ENCODE peak calls at places on chromosomes 6 and 20, in five cellular contexts. One of them, this sample, is unnamed.

GRCh38 chr6:36986704-36987047 is 680 bp upstream of the MTCH1 start:
- DNase-seq in fibroblast of the aortic adventitia: no peak
- DNase-seq in OCI-LY7: peak; percentile 48
- DNase-seq in spleen: no peak
- DNase-seq in WTC11: no peak
- DNase-seq in this sample: no peak

GRCh38 chr6:17907467-17908229 is 79.8 kb downstream of the KIF13A start:
- DNase-seq in fibroblast of the aortic adventitia: peak; percentile 99
- DNase-seq in OCI-LY7: no peak
- DNase-seq in spleen: peak; percentile 80
- DNase-seq in WTC11: no peak
- DNase-seq in this sample: no peak

GRCh38 chr6:134550604-134551003 is 232.7 kb upstream of the SGK1 start:
- DNase-seq in fibroblast of the aortic adventitia: peak; percentile 81
- DNase-seq in OCI-LY7: no peak
- DNase-seq in spleen: no peak
- DNase-seq in WTC11: no peak
- DNase-seq in this sample: no peak

GRCh38 chr6:163836916-163837660 is 422.6 kb downstream of the QKI start:
- DNase-seq in fibroblast of the aortic adventitia: no peak
- DNase-seq in OCI-LY7: no peak
- DNase-seq in spleen: no peak
- DNase-seq in WTC11: no peak
- DNase-seq in this sample: no peak

GRCh38 chr6:79215233-79215824 is 19.2 kb downstream of the HMGN3 start:
- DNase-seq in fibroblast of the aortic adventitia: peak; percentile 47
- DNase-seq in OCI-LY7: no peak
- DNase-seq in spleen: no peak
- DNase-seq in WTC11: no peak
- DNase-seq in this sample: no peak

GRCh38 chr20:48714764-48715163 is 113.0 kb downstream of the PREX1 start:
- DNase-seq in fibroblast of the aortic adventitia: no peak
- DNase-seq in OCI-LY7: no peak
- DNase-seq in spleen: no peak
- DNase-seq in WTC11: no peak
- DNase-seq in this sample: no peak

GRCh38 chr6:144661101-144661806 is 376.1 kb downstream of the UTRN start:
- DNase-seq in fibroblast of the aortic adventitia: peak; percentile 32
- DNase-seq in OCI-LY7: no peak
- DNase-seq in spleen: no peak
- DNase-seq in WTC11: no peak
- DNase-seq in this sample: no peak

GRCh38 chr6:131769385-131770141 is 38.3 kb upstream of the ENPP1 start:
- DNase-seq in fibroblast of the aortic adventitia: no peak
- DNase-seq in OCI-LY7: no peak
- DNase-seq in spleen: no peak
- DNase-seq in WTC11: no peak
- DNase-seq in this sample: no peak

GRCh38 chr6:130382872-130383490 is 17.2 kb downstream of the TMEM200A start:
- DNase-seq in fibroblast of the aortic adventitia: no peak
- DNase-seq in OCI-LY7: no peak
- DNase-seq in spleen: no peak
- DNase-seq in WTC11: no peak
- DNase-seq in this sample: no peak

GRCh38 chr6:83536034-83536646 is 23.8 kb downstream of the PRSS35 start:
- DNase-seq in fibroblast of the aortic adventitia: peak; percentile 72
- DNase-seq in OCI-LY7: peak; percentile 45
- DNase-seq in spleen: no peak
- DNase-seq in WTC11: peak; percentile 74
- DNase-seq in this sample: no peak

GRCh38 chr6:56899311-56899710 is 55.6 kb upstream of the BEND6 start:
- DNase-seq in fibroblast of the aortic adventitia: peak; percentile 77
- DNase-seq in OCI-LY7: no peak
- DNase-seq in spleen: no peak
- DNase-seq in WTC11: no peak
- DNase-seq in this sample: no peak

GRCh38 chr6:25883991-25884390 is 9.9 kb upstream of the SLC17A3 start:
- DNase-seq in fibroblast of the aortic adventitia: peak; percentile 71
- DNase-seq in OCI-LY7: no peak
- DNase-seq in spleen: no peak
- DNase-seq in WTC11: no peak
- DNase-seq in this sample: no peak

GRCh38 chr6:50850860-50851259 is 32.2 kb downstream of the TFAP2B start:
- DNase-seq in fibroblast of the aortic adventitia: no peak
- DNase-seq in OCI-LY7: no peak
- DNase-seq in spleen: no peak
- DNase-seq in WTC11: peak; percentile 17
- DNase-seq in this sample: no peak

GRCh38 chr6:43853066-43853650 is 83.1 kb downstream of the VEGFA start:
- DNase-seq in fibroblast of the aortic adventitia: no peak
- DNase-seq in OCI-LY7: no peak
- DNase-seq in spleen: no peak
- DNase-seq in WTC11: no peak
- DNase-seq in this sample: no peak

GRCh38 chr6:43395822-43396221 is 26.4 kb upstream of the ZNF318 start:
- DNase-seq in fibroblast of the aortic adventitia: no peak
- DNase-seq in OCI-LY7: no peak
- DNase-seq in spleen: no peak
- DNase-seq in WTC11: no peak
- DNase-seq in this sample: no peak

GRCh38 chr20:57433658-57434389 is 42.6 kb downstream of the RBM38 start:
- DNase-seq in fibroblast of the aortic adventitia: no peak
- DNase-seq in OCI-LY7: no peak
- DNase-seq in spleen: peak; percentile 81
- DNase-seq in WTC11: no peak
- DNase-seq in this sample: no peak

GRCh38 chr6:54702772-54703171 is 143.8 kb upstream of the FAM83B start:
- DNase-seq in fibroblast of the aortic adventitia: no peak
- DNase-seq in OCI-LY7: no peak
- DNase-seq in spleen: no peak
- DNase-seq in WTC11: no peak
- DNase-seq in this sample: no peak

GRCh38 chr20:49513531-49513930 is 31.1 kb upstream of the KCNB1 start:
- DNase-seq in fibroblast of the aortic adventitia: no peak
- DNase-seq in OCI-LY7: peak; percentile 7
- DNase-seq in spleen: no peak
- DNase-seq in WTC11: no peak
- DNase-seq in this sample: no peak

GRCh38 chr6:37845026-37845911 is 25.7 kb downstream of the ZFAND3 start:
- DNase-seq in fibroblast of the aortic adventitia: peak; percentile 70
- DNase-seq in OCI-LY7: no peak
- DNase-seq in spleen: no peak
- DNase-seq in WTC11: no peak
- DNase-seq in this sample: no peak

GRCh38 chr20:48688579-48688978 is 139.2 kb downstream of the PREX1 start:
- DNase-seq in fibroblast of the aortic adventitia: no peak
- DNase-seq in OCI-LY7: no peak
- DNase-seq in spleen: peak; percentile 39
- DNase-seq in WTC11: no peak
- DNase-seq in this sample: no peak

GRCh38 chr6:151760486-151760885 is 47.0 kb upstream of the ESR1 start:
- DNase-seq in fibroblast of the aortic adventitia: no peak
- DNase-seq in OCI-LY7: no peak
- DNase-seq in spleen: no peak
- DNase-seq in WTC11: no peak
- DNase-seq in this sample: no peak

GRCh38 chr20:45860573-45861011 is 3.2 kb downstream of the ZSWIM3 start:
- DNase-seq in fibroblast of the aortic adventitia: no peak
- DNase-seq in OCI-LY7: no peak
- DNase-seq in spleen: no peak
- DNase-seq in WTC11: no peak
- DNase-seq in this sample: no peak

DNA sequence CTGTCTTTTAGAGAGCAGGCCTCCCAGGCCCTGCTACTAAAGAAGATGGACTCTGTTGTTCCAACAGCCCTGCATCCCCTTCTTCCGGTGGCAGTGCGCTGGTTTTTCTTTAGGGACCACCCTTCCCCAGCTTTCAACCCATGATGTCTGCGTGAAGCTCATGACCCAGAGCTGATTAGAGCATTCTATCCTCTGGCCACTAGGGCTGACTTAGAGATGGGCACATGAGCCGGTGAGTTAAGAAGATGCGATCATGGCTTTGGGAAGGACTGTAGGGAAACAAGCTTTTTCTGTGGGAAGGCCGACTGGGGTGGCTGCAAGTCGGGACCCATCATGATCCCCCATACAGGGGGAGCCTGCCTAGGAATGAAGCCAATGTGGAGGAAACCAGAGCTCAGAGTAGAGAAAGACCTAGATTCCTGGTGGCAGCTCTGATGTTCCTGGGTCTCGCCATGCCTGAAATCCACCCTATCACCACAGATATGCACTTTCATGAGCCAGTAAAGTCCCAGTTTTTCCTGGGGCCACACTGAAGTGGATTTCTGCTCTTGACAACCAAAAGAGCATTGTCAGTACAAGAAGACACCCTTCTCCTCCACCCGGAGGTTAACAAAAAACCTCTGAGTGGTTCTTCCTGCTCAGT is 29.1 kb upstream of the STX16 start:
- DNase-seq in fibroblast of the aortic adventitia: no peak
- DNase-seq in OCI-LY7: no peak
- DNase-seq in spleen: peak; percentile 29
- DNase-seq in WTC11: no peak
- DNase-seq in this sample: no peak
- TF ChIP-seq CTCF in fibroblast of the aortic adventitia: peak; percentile 30
- TF ChIP-seq CTCF in OCI-LY7: no peak
- TF ChIP-seq CTCF in spleen: no peak
- TF ChIP-seq CTCF in WTC11: no peak
- TF ChIP-seq CTCF in this sample: no peak

DNA sequence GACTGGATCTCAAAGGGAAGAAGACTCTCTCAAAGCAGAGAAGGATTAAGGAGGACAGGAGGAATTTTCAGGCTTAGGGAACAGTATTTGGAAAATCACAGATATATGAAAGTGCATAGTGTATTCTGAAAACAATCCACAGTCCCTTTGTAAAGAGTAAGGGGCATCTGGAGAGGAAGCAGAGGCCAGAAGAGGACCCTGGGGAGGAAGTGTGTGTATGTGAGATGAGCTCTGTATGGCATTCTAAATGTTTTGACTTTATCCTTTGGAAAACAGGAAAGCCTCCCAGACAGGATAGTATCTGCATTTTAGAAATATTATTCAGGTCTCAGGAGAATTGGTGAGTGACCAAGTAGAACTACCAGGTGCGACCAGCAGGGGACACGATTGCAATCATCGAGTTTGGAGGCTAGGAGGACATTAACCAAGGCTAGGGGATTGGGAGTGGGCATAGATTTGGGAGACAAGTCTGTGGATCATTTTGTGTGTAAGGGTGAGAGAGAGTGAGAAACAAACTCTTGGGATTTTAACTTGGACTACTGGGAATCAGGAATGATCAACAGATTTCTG is 38.3 kb upstream of the FAM184A start:
- DNase-seq in fibroblast of the aortic adventitia: no peak
- DNase-seq in OCI-LY7: no peak
- DNase-seq in spleen: no peak
- DNase-seq in WTC11: peak; percentile 35
- DNase-seq in this sample: no peak
- TF ChIP-seq CTCF in fibroblast of the aortic adventitia: peak; percentile 41
- TF ChIP-seq CTCF in OCI-LY7: peak; percentile 50
- TF ChIP-seq CTCF in spleen: no peak
- TF ChIP-seq CTCF in WTC11: peak; percentile 29
- TF ChIP-seq CTCF in this sample: no peak

GRCh38 chr20:38940644-38941043 is 14.4 kb downstream of the FAM83D start:
- DNase-seq in fibroblast of the aortic adventitia: no peak
- DNase-seq in OCI-LY7: no peak
- DNase-seq in spleen: no peak
- DNase-seq in WTC11: no peak
- DNase-seq in this sample: no peak

GRCh38 chr20:38937000-38937399 is 10.8 kb downstream of the FAM83D start:
- DNase-seq in fibroblast of the aortic adventitia: no peak
- DNase-seq in OCI-LY7: no peak
- DNase-seq in spleen: no peak
- DNase-seq in WTC11: no peak
- DNase-seq in this sample: no peak

GRCh38 chr20:38937978-38938473 is 11.8 kb downstream of the FAM83D start:
- DNase-seq in fibroblast of the aortic adventitia: no peak
- DNase-seq in OCI-LY7: no peak
- DNase-seq in spleen: no peak
- DNase-seq in WTC11: no peak
- DNase-seq in this sample: no peak

GRCh38 chr20:38939686-38940085 is 13.5 kb downstream of the FAM83D start:
- DNase-seq in fibroblast of the aortic adventitia: no peak
- DNase-seq in OCI-LY7: no peak
- DNase-seq in spleen: no peak
- DNase-seq in WTC11: no peak
- DNase-seq in this sample: no peak

DNA sequence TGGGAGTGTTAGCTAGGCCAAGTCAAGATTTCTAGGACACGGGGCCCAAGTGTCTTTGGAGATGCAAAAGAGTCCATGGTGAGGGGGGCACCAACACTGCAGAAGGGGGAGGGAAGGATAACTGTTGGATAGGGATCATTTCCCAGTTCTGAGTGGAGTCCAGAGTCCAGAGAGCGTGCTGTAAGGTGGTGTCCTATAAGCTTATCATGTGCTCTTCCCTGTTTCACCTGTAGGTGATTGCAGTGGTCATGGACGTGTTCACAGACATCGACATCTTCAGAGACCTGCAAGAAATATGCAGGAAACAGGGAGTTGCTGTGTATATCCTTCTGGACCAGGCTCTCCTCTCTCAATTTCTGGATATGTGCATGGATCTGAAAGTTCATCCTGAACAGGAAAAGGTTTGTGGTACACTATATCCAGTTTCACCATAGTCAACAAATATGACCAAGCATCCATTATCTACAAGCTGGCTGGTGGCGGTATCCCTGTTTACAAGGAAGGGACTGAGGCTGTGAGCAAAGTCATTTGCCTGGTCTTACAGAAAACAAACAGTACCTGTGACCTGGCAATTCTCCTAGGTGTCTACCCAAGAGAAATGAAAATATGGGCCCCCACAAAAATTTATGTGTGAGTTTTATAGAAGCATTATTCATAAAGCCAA is 15.6 kb downstream of the FAM83D start:
- DNase-seq in fibroblast of the aortic adventitia: no peak
- DNase-seq in OCI-LY7: no peak
- DNase-seq in spleen: no peak
- DNase-seq in WTC11: no peak
- DNase-seq in this sample: no peak
- TF ChIP-seq CTCF in fibroblast of the aortic adventitia: no peak
- TF ChIP-seq CTCF in OCI-LY7: peak; percentile 26
- TF ChIP-seq CTCF in spleen: no peak
- TF ChIP-seq CTCF in WTC11: no peak
- TF ChIP-seq CTCF in this sample: no peak

GRCh38 chr6:20939161-20939775 is 405.0 kb downstream of the CDKAL1 start:
- DNase-seq in fibroblast of the aortic adventitia: no peak
- DNase-seq in OCI-LY7: no peak
- DNase-seq in spleen: no peak
- DNase-seq in WTC11: no peak
- DNase-seq in this sample: no peak

GRCh38 chr6:20932284-20932683 is 398.0 kb downstream of the CDKAL1 start:
- DNase-seq in fibroblast of the aortic adventitia: peak; percentile 6
- DNase-seq in OCI-LY7: no peak
- DNase-seq in spleen: no peak
- DNase-seq in WTC11: no peak
- DNase-seq in this sample: no peak

GRCh38 chr6:20931772-20932171 is 397.5 kb downstream of the CDKAL1 start:
- DNase-seq in fibroblast of the aortic adventitia: no peak
- DNase-seq in OCI-LY7: no peak
- DNase-seq in spleen: no peak
- DNase-seq in WTC11: no peak
- DNase-seq in this sample: no peak

GRCh38 chr6:20933057-20933792 is 399.0 kb downstream of the CDKAL1 start:
- DNase-seq in fibroblast of the aortic adventitia: no peak
- DNase-seq in OCI-LY7: no peak
- DNase-seq in spleen: no peak
- DNase-seq in WTC11: no peak
- DNase-seq in this sample: no peak

GRCh38 chr6:20936949-20937348 is 402.7 kb downstream of the CDKAL1 start:
- DNase-seq in fibroblast of the aortic adventitia: no peak
- DNase-seq in OCI-LY7: no peak
- DNase-seq in spleen: no peak
- DNase-seq in WTC11: peak; percentile 19
- DNase-seq in this sample: no peak
- TF ChIP-seq CTCF in fibroblast of the aortic adventitia: no peak
- TF ChIP-seq CTCF in OCI-LY7: no peak
- TF ChIP-seq CTCF in spleen: no peak
- TF ChIP-seq CTCF in WTC11: no peak
- TF ChIP-seq CTCF in this sample: no peak